ENCODE peak calls at places on chromosomes 1 and 21, in four cellular contexts. M is neural progenitor cell, O is HCT116, E is mesendoderm. D is an unnamed sample.

GRCh38 chr1:34155851-34156250 is 9.2 kb downstream of the CSMD2 start:
- DNase-seq in M (no peak), O (no peak), E (peak; percentile 63), D (no peak)

GRCh38 chr1:63874278-63874880 is 100.6 kb downstream of the ROR1 start:
- DNase-seq in M (no peak), O (no peak), E (no peak), D (no peak)

GRCh38 chr1:77948841-77949424 is 29.9 kb downstream of the FUBP1 start:
- DNase-seq in M (peak; percentile 32), O (peak; percentile 3), E (peak; percentile 30), D (no peak)

GRCh38 chr21:18155508-18156193 is 89.0 kb upstream of the CHODL start:
- DNase-seq in M (peak; percentile 42), O (no peak), E (peak; percentile 48), D (no peak)

GRCh38 chr1:23168462-23169218 is at the start of gene LUZP1:
- DNase-seq in M (peak; percentile 94), O (peak; percentile 70), E (peak; percentile 87), D (peak; percentile 96)

GRCh38 chr1:90371106-90371813 is 345.8 kb downstream of the BARHL2 start:
- DNase-seq in M (no peak), O (no peak), E (no peak), D (no peak)

GRCh38 chr1:103129255-103129654 is 20.9 kb upstream of the COL11A1 start:
- DNase-seq in M (no peak), O (no peak), E (no peak), D (no peak)

GRCh38 chr1:29986986-29987385 is 736.4 kb downstream of the MATN1 start:
- DNase-seq in M (no peak), O (no peak), E (peak; percentile 76), D (peak; percentile 67)

GRCh38 chr21:42144221-42144620 is 73.1 kb downstream of the UMODL1 start:
- DNase-seq in M (no peak), O (no peak), E (no peak), D (no peak)

GRCh38 chr1:31183126-31183525 is 56.6 kb downstream of the NKAIN1 start:
- DNase-seq in M (no peak), O (no peak), E (no peak), D (no peak)

GRCh38 chr1:59122527-59122926 is 174.4 kb upstream of the FGGY start:
- DNase-seq in M (no peak), O (no peak), E (no peak), D (no peak)

DNA sequence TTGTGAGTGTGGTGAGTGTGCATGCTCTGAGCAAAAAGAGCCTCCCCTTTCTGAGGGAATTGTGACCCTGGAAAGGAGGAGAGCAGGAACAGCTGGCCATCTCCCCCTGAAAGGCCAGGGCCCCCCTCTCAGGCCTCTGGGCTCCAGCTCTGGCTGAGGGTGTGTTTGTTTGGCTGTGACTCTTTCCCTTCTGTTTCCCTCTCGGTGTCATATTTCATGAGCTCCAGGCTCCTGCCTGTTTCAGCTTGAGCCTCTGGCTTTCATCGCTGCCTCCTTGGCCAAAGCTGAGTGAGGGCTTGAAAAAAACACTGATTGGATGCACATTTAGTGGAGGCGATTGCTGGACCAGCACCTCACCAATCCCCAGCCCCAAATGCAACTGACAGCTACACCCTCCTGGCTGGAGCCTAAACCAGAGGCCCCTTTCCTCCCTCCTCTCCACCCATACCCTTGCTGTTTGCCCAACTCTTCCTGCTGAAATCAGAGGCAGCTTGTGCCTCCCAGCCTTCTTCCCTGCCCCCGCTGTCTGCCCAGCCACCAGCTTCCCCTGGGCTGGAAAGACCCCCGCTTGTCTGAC is 64.1 kb downstream of the DDR2 start:
- DNase-seq in M (peak; percentile 92), O (peak; percentile 51), E (peak; percentile 96), D (peak; percentile 91)
- H3K4me3 ChIP-seq in M (peak overlapping the region; percentile 23), O (peak overlapping the region; percentile 4), E (no peak overlapping the region), D (peak overlapping the region; percentile 15)

GRCh38 chr1:17207966-17208418 is 3.1 kb downstream of the PADI1 start:
- DNase-seq in M (no peak), O (peak; percentile 63), E (peak; percentile 89), D (peak; percentile 65)

GRCh38 chr1:17207540-17207939 is 2.6 kb downstream of the PADI1 start:
- DNase-seq in M (no peak), O (no peak), E (no peak), D (no peak)

GRCh38 chr1:17205652-17206051 is 724 bp downstream of the PADI1 start:
- DNase-seq in M (no peak), O (no peak), E (no peak), D (no peak)

GRCh38 chr1:17206196-17206595 is 1.3 kb downstream of the PADI1 start:
- DNase-seq in M (no peak), O (no peak), E (no peak), D (no peak)

GRCh38 chr1:17207046-17207445 is 2.1 kb downstream of the PADI1 start:
- DNase-seq in M (no peak), O (no peak), E (no peak), D (no peak)
- H3K9ac ChIP-seq in M (no peak overlapping the region), O (no peak overlapping the region), E (no peak overlapping the region), D (no peak overlapping the region)

GRCh38 chr1:197599789-197600188 is 175.5 kb downstream of the DENND1B start:
- DNase-seq in M (no peak), O (no peak), E (no peak), D (no peak)
- H3K27ac ChIP-seq in M (no peak overlapping the region), O (no peak overlapping the region), E (no peak overlapping the region), D (no peak overlapping the region)

DNA sequence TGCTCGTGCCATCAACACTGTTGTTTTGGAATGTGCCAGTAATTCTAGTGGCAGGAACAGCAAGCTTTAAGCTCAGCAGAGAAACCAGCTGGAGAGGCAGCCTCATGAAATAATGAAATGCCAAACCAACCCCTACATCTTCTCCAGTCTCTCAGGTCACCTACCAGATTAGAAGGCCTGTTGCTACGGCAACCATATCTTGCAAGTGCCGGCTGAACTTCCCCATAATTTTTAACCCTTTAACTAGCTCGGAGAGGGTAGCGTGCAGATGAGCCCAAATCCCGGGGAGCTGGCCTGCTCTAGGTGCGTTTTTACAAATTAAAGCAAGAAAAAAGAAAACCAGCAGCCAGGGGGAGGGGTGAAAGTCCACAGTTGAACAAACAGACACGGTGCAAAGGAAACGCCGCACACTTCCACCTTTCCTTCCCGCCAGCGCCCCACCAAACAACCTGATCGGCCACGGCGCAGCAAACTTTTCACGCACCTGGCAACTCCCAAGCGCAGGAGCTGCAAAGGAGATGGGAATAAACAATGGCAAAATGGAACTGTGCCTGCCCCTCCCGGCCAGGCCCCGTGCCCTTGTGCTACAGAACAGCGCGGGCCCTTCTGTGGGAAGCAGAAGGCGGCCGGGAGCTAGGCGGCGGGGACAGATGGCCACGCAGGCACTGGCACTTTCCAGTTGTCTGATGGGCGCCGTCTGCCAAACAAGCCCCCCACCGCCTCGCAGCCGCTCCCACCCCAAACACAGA is 50.1 kb downstream of the SSBP3 start:
- DNase-seq in M (peak; percentile 66), O (no peak), E (peak; percentile 92), D (peak; percentile 65)
- H3K4me3 ChIP-seq in M (no peak overlapping the region), O (no peak overlapping the region), E (no peak overlapping the region), D (peak overlapping the region; percentile 42)

DNA sequence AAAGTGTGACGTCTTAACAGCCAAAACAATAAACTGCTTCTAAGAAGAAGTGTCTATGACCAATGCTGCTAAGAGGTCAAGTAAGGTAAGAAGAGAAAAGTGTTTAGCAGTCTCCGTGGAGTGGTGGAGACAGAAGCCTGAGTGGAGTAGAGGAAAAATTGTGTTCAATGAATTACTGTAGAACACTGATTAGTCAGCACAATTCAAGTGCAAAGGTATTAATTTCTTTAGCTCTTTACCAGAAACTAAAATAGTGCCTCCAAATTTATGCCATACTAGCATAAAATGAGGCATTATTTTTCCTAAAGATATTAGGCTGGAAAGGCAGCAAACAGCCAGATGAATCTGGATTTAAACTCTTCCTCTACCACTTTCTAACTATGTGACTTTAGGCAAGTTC is 56.1 kb downstream of the PIK3R3 start:
- DNase-seq in M (no peak), O (no peak), E (no peak), D (no peak)
- H3K9ac ChIP-seq in M (no peak overlapping the region), O (no peak overlapping the region), E (no peak overlapping the region), D (no peak overlapping the region)

GRCh38 chr1:93690341-93690740 is 8.7 kb upstream of the BCAR3 start:
- DNase-seq in M (no peak), O (no peak), E (no peak), D (no peak)

GRCh38 chr1:93692983-93693591 is 11.4 kb upstream of the BCAR3 start:
- DNase-seq in M (no peak), O (peak; percentile 89), E (peak; percentile 34), D (no peak)

GRCh38 chr1:93692451-93692861 is 10.8 kb upstream of the BCAR3 start:
- DNase-seq in M (no peak), O (no peak), E (no peak), D (no peak)

GRCh38 chr1:93690921-93691789 is 9.5 kb upstream of the BCAR3 start:
- DNase-seq in M (peak; percentile 45), O (no peak), E (peak; percentile 45), D (peak; percentile 64)

DNA sequence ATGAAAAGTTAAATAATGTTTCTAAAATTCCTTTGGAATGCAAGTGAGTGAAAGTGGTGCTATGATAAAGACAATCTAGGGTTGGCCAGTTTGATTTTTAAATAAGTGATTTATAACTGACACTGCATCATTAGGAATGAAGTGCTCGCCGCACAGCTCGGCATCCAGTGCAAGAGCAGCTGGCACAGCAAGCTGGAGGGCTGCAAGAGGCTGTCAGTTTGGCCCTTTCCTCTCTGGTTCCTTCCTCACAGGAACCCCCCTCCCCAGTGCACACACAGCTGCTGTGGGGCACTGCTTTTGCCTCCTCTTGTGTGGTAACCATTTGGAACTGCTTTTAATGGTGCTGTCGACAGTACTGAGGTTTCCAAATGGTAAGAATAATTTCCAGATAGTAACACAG is 10.4 kb upstream of the BCAR3 start:
- DNase-seq in M (no peak), O (no peak), E (no peak), D (no peak)
- H3K27ac ChIP-seq in M (no peak overlapping the region), O (peak overlapping the region; percentile 80), E (no peak overlapping the region), D (no peak overlapping the region)

GRCh38 chr1:24961961-24962861 is 32.1 kb upstream of the RUNX3 start:
- DNase-seq in M (peak; percentile 57), O (no peak), E (no peak), D (peak; percentile 78)

GRCh38 chr1:24965571-24965930 is 35.5 kb upstream of the RUNX3 start:
- DNase-seq in M (no peak), O (no peak), E (no peak), D (no peak)

GRCh38 chr1:24963099-24963872 is 33.2 kb upstream of the RUNX3 start:
- DNase-seq in M (no peak), O (no peak), E (no peak), D (no peak)

GRCh38 chr1:24964811-24965570 is 34.9 kb upstream of the RUNX3 start:
- DNase-seq in M (no peak), O (no peak), E (peak; percentile 36), D (no peak)

DNA sequence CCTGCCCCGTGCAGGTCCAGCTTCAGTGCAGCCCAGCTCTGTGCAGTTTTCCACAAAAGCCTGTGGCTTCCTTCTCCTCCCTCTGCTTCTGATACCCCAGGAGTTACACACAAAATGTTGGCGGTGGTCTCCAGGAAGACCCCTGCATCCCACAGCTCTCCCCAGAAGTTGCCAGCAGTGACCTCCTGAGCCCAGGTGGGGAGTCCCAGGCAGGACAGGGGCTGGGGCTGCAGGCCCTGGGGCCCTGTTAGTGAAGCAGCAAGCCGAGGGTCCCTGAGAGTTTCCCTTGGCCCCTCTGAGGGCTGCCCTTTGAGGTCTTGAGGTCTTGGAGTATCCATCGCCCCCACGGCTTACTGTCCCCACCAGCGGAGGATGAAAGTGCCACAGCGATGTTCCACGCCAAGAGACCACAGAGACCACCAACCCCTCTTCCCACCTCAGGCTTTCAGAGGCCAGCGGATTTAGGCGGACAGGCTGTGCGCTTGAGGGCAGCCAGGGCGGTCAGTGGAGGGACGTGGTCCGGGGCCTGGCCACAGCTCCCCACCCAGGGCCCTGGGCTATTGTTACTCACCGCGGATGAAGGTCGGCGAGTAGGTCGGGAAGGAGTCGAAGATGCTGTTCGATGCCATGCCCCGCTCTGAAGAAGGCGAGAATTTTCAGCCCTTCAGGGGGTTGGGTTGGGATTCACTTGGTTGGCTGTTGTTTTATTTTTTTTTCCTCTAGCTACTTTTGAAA is 34.0 kb upstream of the RUNX3 start:
- DNase-seq in M (no peak), O (no peak), E (no peak), D (no peak)
- H3K4me3 ChIP-seq in M (no peak overlapping the region), O (no peak overlapping the region), E (no peak overlapping the region), D (no peak overlapping the region)